ENCODE peak calls at places on chromosomes 6 and 20, in six cellular contexts. C, Z, V, U, F and Y are unnamed samples.

GRCh38 chr20:21982559-21982958 is 277.1 kb downstream of the PAX1 start:
- DNase-seq in C (no peak), Z (no peak), F (no peak), U (no peak), V (no peak), Y (no peak)

GRCh38 chr6:71299541-71300470 is 11.2 kb downstream of the OGFRL1 start:
- DNase-seq in Z (no peak), F (no peak), U (no peak), C (no peak), V (no peak), Y (peak; percentile 61)

GRCh38 chr6:20252311-20252710 is 40.0 kb upstream of the MBOAT1 start:
- DNase-seq in Z (peak; percentile 48), C (peak; percentile 34), U (no peak), V (no peak), F (no peak), Y (no peak)

GRCh38 chr20:17895641-17896246 is 72.8 kb downstream of the SNX5 start:
- DNase-seq in U (peak; percentile 88), Z (peak; percentile 58), V (no peak), C (no peak), F (peak; percentile 18), Y (no peak)

GRCh38 chr6:56851541-56852248 is 103.2 kb upstream of the BEND6 start:
- DNase-seq in Z (no peak), V (peak; percentile 32), F (no peak), U (no peak), C (peak; percentile 32), Y (peak; percentile 91)

GRCh38 chr20:55095745-55096450 is 620.5 kb downstream of the DOK5 start:
- DNase-seq in F (no peak), C (no peak), V (no peak), Z (no peak), U (no peak), Y (no peak)

GRCh38 chr6:11618533-11618932 is 81.0 kb downstream of the TMEM170B start:
- DNase-seq in Z (no peak), C (no peak), U (no peak), F (no peak), V (no peak), Y (no peak)

GRCh38 chr20:9287062-9287461 is 218.2 kb downstream of the PLCB4 start:
- DNase-seq in U (no peak), Z (no peak), C (no peak), V (no peak), F (no peak), Y (no peak)

GRCh38 chr6:141809901-141810300 is 322.8 kb upstream of the GJE1 start:
- DNase-seq in Z (no peak), C (no peak), V (no peak), U (no peak), F (no peak), Y (no peak)

GRCh38 chr6:160789263-160790027 is 87.4 kb downstream of the PLG start:
- DNase-seq in C (no peak), F (no peak), Z (no peak), U (no peak), V (no peak), Y (no peak)

GRCh38 chr6:160029525-160029924 is 60.6 kb downstream of the IGF2R start:
- DNase-seq in U (no peak), F (no peak), Z (no peak), C (no peak), V (no peak), Y (no peak)

GRCh38 chr6:163667372-163668060 is 253.0 kb downstream of the QKI start:
- DNase-seq in C (no peak), F (no peak), U (peak; percentile 83), V (peak; percentile 52), Z (peak; percentile 38), Y (no peak)

GRCh38 chr6:90421656-90422055 is 125.0 kb upstream of the BACH2 start:
- DNase-seq in V (no peak), C (no peak), U (no peak), Z (no peak), F (no peak), Y (no peak)

GRCh38 chr6:95087394-95088097 is 489.8 kb upstream of the MANEA start:
- DNase-seq in C (no peak), U (no peak), F (no peak), Z (no peak), V (peak; percentile 87), Y (peak; percentile 73)

GRCh38 chr20:22601361-22602141 is 17.2 kb upstream of the FOXA2 start:
- DNase-seq in Z (no peak), V (no peak), C (peak; percentile 34), U (no peak), F (no peak), Y (no peak)

GRCh38 chr20:300345-300744 is 3.0 kb downstream of the ZCCHC3 start:
- DNase-seq in C (no peak), F (no peak), U (no peak), Z (no peak), V (no peak), Y (no peak)

GRCh38 chr6:122568865-122569264 is 41.3 kb upstream of the PKIB start:
- DNase-seq in Z (peak; percentile 70), C (no peak), V (no peak), F (no peak), U (no peak), Y (no peak)
- TF ChIP-seq POLR2AphosphoS5 in Z (no peak), C (no peak), V (no peak), F (no peak), U (no peak), Y (no peak)

GRCh38 chr20:40540163-40540562 is 148.9 kb downstream of the MAFB start:
- DNase-seq in U (no peak), C (no peak), F (no peak), V (no peak), Z (no peak), Y (no peak)
- H3K4me3 ChIP-seq in U (no peak overlapping the region), C (no peak overlapping the region), F (no peak overlapping the region), V (no peak overlapping the region), Z (no peak overlapping the region), Y (no peak overlapping the region)

DNA sequence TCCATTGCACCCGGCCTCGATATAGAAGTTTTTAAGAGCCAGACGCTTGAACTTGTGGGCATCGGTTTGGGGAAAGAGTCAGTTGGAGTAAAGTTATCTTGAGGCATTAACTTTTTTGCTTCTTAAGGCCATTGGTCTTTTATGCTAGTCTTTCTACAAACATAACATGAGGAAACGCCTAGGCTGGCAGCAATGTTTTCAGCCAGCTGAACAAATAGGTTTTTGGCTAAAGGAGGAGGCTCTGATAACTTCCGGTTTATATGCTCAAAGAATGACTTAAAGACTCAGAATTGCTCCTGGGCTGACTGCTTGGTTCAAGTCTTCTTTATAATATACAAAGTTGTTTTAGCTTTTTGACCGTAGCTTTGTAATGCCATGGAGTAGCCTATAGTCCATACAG is 46.2 kb downstream of the HLA-C start:
- DNase-seq in F (no peak), Z (no peak), U (no peak), V (no peak), C (peak; percentile 57), Y (no peak)
- TF ChIP-seq POLR2AphosphoS5 in F (no peak), Z (no peak), U (no peak), V (no peak), C (no peak), Y (no peak)

DNA sequence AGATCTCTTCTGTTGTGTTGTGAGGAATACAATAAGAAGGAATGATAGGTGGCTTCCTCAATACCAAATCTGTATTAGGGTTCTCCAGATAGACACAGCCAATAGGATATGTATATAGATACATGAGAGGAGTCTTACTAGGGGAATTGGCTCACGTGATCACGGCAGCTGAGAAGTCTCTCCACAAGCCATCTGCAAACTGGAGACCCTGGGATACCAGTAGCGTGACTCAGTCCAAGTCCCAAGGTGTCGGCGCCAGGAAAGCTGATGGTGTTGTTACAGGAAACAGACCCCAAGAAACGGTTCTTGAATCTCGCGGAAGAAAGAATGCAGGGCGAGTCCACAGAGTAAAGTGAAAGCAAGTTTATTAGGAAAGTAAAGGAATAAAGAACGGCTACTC is 61.4 kb downstream of the SYTL3 start:
- DNase-seq in C (no peak), Z (no peak), V (no peak), U (peak; percentile 47), F (no peak), Y (no peak)
- H3K4me3 ChIP-seq in C (no peak overlapping the region), Z (no peak overlapping the region), V (no peak overlapping the region), U (no peak overlapping the region), F (no peak overlapping the region), Y (no peak overlapping the region)

GRCh38 chr6:1609662-1610496 is at the start of gene FOXC1:
- DNase-seq in C (peak; percentile 85), U (peak; percentile 91), V (no peak), Z (peak; percentile 79), F (no peak), Y (peak; percentile 55)
- TF ChIP-seq POLR2AphosphoS5 in C (peak; percentile 44), U (peak; percentile 57), V (no peak), Z (peak; percentile 49), F (no peak), Y (peak; percentile 65)

GRCh38 chr6:29552512-29553051 is 7.0 kb downstream of the UBD start:
- DNase-seq in F (no peak), U (no peak), Z (no peak), C (no peak), V (peak; percentile 53), Y (no peak)
- H3K4me3 ChIP-seq in F (no peak overlapping the region), U (peak overlapping the region; percentile 73), Z (no peak overlapping the region), C (peak overlapping the region; percentile 42), V (no peak overlapping the region), Y (no peak overlapping the region)